ENCODE peak calls at places on chromosomes 6 and 20, in ten cellular contexts. One of them, this sample, is unnamed.

GRCh38 chr20:50083034-50083433 is 29.9 kb downstream of the UBE2V1 start:
- DNase-seq in left ventricle myocardium inferior: no peak
- DNase-seq in brain microvascular endothelial cell: no peak
- DNase-seq in small intestine: no peak
- DNase-seq in GM12864: no peak
- DNase-seq in sigmoid colon: no peak
- DNase-seq in right atrium auricular region: no peak
- DNase-seq in NT2/D1: no peak
- DNase-seq in dorsolateral prefrontal cortex: peak; percentile 31
- DNase-seq in Peyer's patch: no peak
- DNase-seq in this sample: no peak

GRCh38 chr6:701215-701614 is 8.3 kb upstream of the EXOC2 start:
- DNase-seq in left ventricle myocardium inferior: no peak
- DNase-seq in brain microvascular endothelial cell: no peak
- DNase-seq in small intestine: no peak
- DNase-seq in GM12864: no peak
- DNase-seq in sigmoid colon: no peak
- DNase-seq in right atrium auricular region: no peak
- DNase-seq in NT2/D1: no peak
- DNase-seq in dorsolateral prefrontal cortex: no peak
- DNase-seq in Peyer's patch: no peak
- DNase-seq in this sample: no peak

GRCh38 chr20:44788706-44789456 is 21.5 kb downstream of the RIMS4 start:
- DNase-seq in left ventricle myocardium inferior: no peak
- DNase-seq in brain microvascular endothelial cell: no peak
- DNase-seq in small intestine: no peak
- DNase-seq in GM12864: no peak
- DNase-seq in sigmoid colon: no peak
- DNase-seq in right atrium auricular region: no peak
- DNase-seq in NT2/D1: no peak
- DNase-seq in dorsolateral prefrontal cortex: no peak
- DNase-seq in Peyer's patch: no peak
- DNase-seq in this sample: no peak

GRCh38 chr20:50635676-50636600 is 55.4 kb downstream of the RIPOR3 start:
- DNase-seq in left ventricle myocardium inferior: peak; percentile 73
- DNase-seq in brain microvascular endothelial cell: peak; percentile 56
- DNase-seq in small intestine: peak; percentile 53
- DNase-seq in GM12864: no peak
- DNase-seq in sigmoid colon: peak; percentile 84
- DNase-seq in right atrium auricular region: peak; percentile 66
- DNase-seq in NT2/D1: peak; percentile 77
- DNase-seq in dorsolateral prefrontal cortex: no peak
- DNase-seq in Peyer's patch: peak; percentile 39
- DNase-seq in this sample: peak; percentile 68

GRCh38 chr6:27096834-27097511 is 150.5 kb upstream of the PRSS16 start:
- DNase-seq in left ventricle myocardium inferior: no peak
- DNase-seq in brain microvascular endothelial cell: peak; percentile 90
- DNase-seq in small intestine: peak; percentile 73
- DNase-seq in GM12864: peak; percentile 18
- DNase-seq in sigmoid colon: no peak
- DNase-seq in right atrium auricular region: no peak
- DNase-seq in NT2/D1: peak; percentile 20
- DNase-seq in dorsolateral prefrontal cortex: no peak
- DNase-seq in Peyer's patch: no peak
- DNase-seq in this sample: peak; percentile 51

GRCh38 chr6:125154184-125155135 is 887 bp downstream of the TPD52L1 start:
- DNase-seq in left ventricle myocardium inferior: no peak
- DNase-seq in brain microvascular endothelial cell: no peak
- DNase-seq in small intestine: peak; percentile 34
- DNase-seq in GM12864: no peak
- DNase-seq in sigmoid colon: peak; percentile 68
- DNase-seq in right atrium auricular region: no peak
- DNase-seq in NT2/D1: peak; percentile 27
- DNase-seq in dorsolateral prefrontal cortex: peak; percentile 40
- DNase-seq in Peyer's patch: no peak
- DNase-seq in this sample: peak; percentile 77

GRCh38 chr6:149053848-149054558 is 263.5 kb upstream of the TAB2 start:
- DNase-seq in left ventricle myocardium inferior: no peak
- DNase-seq in brain microvascular endothelial cell: no peak
- DNase-seq in small intestine: no peak
- DNase-seq in GM12864: no peak
- DNase-seq in sigmoid colon: no peak
- DNase-seq in right atrium auricular region: no peak
- DNase-seq in NT2/D1: no peak
- DNase-seq in dorsolateral prefrontal cortex: no peak
- DNase-seq in Peyer's patch: no peak
- DNase-seq in this sample: no peak

GRCh38 chr6:138545621-138545980 is 46.3 kb upstream of the NHSL1 start:
- DNase-seq in left ventricle myocardium inferior: peak; percentile 84
- DNase-seq in brain microvascular endothelial cell: peak; percentile 74
- DNase-seq in small intestine: peak; percentile 42
- DNase-seq in GM12864: no peak
- DNase-seq in sigmoid colon: peak; percentile 79
- DNase-seq in right atrium auricular region: peak; percentile 77
- DNase-seq in NT2/D1: peak; percentile 16
- DNase-seq in dorsolateral prefrontal cortex: no peak
- DNase-seq in Peyer's patch: no peak
- DNase-seq in this sample: peak; percentile 72

GRCh38 chr6:11978169-11978987 is 33.7 kb upstream of the HIVEP1 start:
- DNase-seq in left ventricle myocardium inferior: no peak
- DNase-seq in brain microvascular endothelial cell: no peak
- DNase-seq in small intestine: peak; percentile 16
- DNase-seq in GM12864: no peak
- DNase-seq in sigmoid colon: no peak
- DNase-seq in right atrium auricular region: no peak
- DNase-seq in NT2/D1: no peak
- DNase-seq in dorsolateral prefrontal cortex: no peak
- DNase-seq in Peyer's patch: no peak
- DNase-seq in this sample: no peak

GRCh38 chr6:150717419-150717818 is 117.7 kb downstream of the PLEKHG1 start:
- DNase-seq in left ventricle myocardium inferior: no peak
- DNase-seq in brain microvascular endothelial cell: no peak
- DNase-seq in small intestine: peak; percentile 82
- DNase-seq in GM12864: no peak
- DNase-seq in sigmoid colon: no peak
- DNase-seq in right atrium auricular region: no peak
- DNase-seq in NT2/D1: no peak
- DNase-seq in dorsolateral prefrontal cortex: no peak
- DNase-seq in Peyer's patch: no peak
- DNase-seq in this sample: no peak

GRCh38 chr6:17151888-17152287 is 50.0 kb downstream of the STMND1 start:
- DNase-seq in left ventricle myocardium inferior: no peak
- DNase-seq in brain microvascular endothelial cell: no peak
- DNase-seq in small intestine: no peak
- DNase-seq in GM12864: no peak
- DNase-seq in sigmoid colon: no peak
- DNase-seq in right atrium auricular region: no peak
- DNase-seq in NT2/D1: no peak
- DNase-seq in dorsolateral prefrontal cortex: no peak
- DNase-seq in Peyer's patch: no peak
- DNase-seq in this sample: no peak

GRCh38 chr6:169199625-169200335 is 53.9 kb downstream of the THBS2 start:
- DNase-seq in left ventricle myocardium inferior: no peak
- DNase-seq in brain microvascular endothelial cell: no peak
- DNase-seq in small intestine: no peak
- DNase-seq in GM12864: no peak
- DNase-seq in sigmoid colon: no peak
- DNase-seq in right atrium auricular region: no peak
- DNase-seq in NT2/D1: no peak
- DNase-seq in dorsolateral prefrontal cortex: no peak
- DNase-seq in Peyer's patch: no peak
- DNase-seq in this sample: no peak

GRCh38 chr20:1535420-1536175 is 21.9 kb downstream of the SIRPD start:
- DNase-seq in left ventricle myocardium inferior: peak; percentile 14
- DNase-seq in brain microvascular endothelial cell: no peak
- DNase-seq in small intestine: no peak
- DNase-seq in GM12864: peak; percentile 99
- DNase-seq in sigmoid colon: peak; percentile 64
- DNase-seq in right atrium auricular region: no peak
- DNase-seq in NT2/D1: no peak
- DNase-seq in dorsolateral prefrontal cortex: no peak
- DNase-seq in Peyer's patch: peak; percentile 56
- DNase-seq in this sample: no peak

GRCh38 chr6:15985354-15985995 is 143.4 kb upstream of the MYLIP start:
- DNase-seq in left ventricle myocardium inferior: no peak
- DNase-seq in brain microvascular endothelial cell: no peak
- DNase-seq in small intestine: no peak
- DNase-seq in GM12864: no peak
- DNase-seq in sigmoid colon: no peak
- DNase-seq in right atrium auricular region: no peak
- DNase-seq in NT2/D1: no peak
- DNase-seq in dorsolateral prefrontal cortex: no peak
- DNase-seq in Peyer's patch: no peak
- DNase-seq in this sample: no peak

GRCh38 chr6:36686668-36687513 is 8.4 kb downstream of the CDKN1A start:
- DNase-seq in left ventricle myocardium inferior: no peak
- DNase-seq in brain microvascular endothelial cell: no peak
- DNase-seq in small intestine: no peak
- DNase-seq in GM12864: no peak
- DNase-seq in sigmoid colon: no peak
- DNase-seq in right atrium auricular region: no peak
- DNase-seq in NT2/D1: no peak
- DNase-seq in dorsolateral prefrontal cortex: peak; percentile 2
- DNase-seq in Peyer's patch: no peak
- DNase-seq in this sample: peak; percentile 43

GRCh38 chr20:18372296-18372695 is 84.0 kb downstream of the ZNF133 start:
- DNase-seq in left ventricle myocardium inferior: no peak
- DNase-seq in brain microvascular endothelial cell: no peak
- DNase-seq in small intestine: no peak
- DNase-seq in GM12864: no peak
- DNase-seq in sigmoid colon: no peak
- DNase-seq in right atrium auricular region: no peak
- DNase-seq in NT2/D1: no peak
- DNase-seq in dorsolateral prefrontal cortex: no peak
- DNase-seq in Peyer's patch: no peak
- DNase-seq in this sample: no peak

DNA sequence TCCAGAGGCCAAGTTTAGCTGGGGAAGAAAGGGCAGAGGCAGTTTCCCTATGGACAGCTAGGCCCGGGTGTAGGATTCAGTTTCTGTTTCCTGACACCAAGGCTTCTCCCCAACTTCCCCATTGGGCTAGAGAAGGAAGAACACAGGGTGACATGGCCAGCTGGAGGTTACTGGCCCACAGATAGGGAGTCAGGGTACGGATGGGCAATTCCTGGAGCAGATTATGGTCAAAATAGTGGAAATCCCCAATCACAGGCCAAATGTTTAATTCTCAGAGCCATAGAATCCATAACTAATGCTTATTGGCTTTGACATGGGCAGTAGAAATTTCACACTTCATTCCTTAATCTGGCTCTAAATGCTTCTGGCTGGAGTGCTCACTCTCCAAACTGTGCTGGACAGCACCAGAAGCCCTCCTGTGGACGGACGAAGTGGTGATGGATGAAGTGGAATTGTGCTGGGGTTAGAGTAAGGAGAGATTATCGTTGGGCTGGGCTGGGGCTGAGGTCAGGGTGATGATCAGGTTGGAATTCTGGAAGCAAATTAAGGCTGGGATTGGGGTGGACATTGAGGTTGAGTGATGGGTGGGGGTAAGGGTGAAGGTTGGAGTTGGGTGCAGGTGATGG is 869 bp downstream of the SIGLEC1 start:
- DNase-seq in left ventricle myocardium inferior: no peak
- DNase-seq in brain microvascular endothelial cell: no peak
- DNase-seq in small intestine: no peak
- DNase-seq in GM12864: no peak
- DNase-seq in sigmoid colon: no peak
- DNase-seq in right atrium auricular region: no peak
- DNase-seq in NT2/D1: no peak
- DNase-seq in dorsolateral prefrontal cortex: no peak
- DNase-seq in Peyer's patch: no peak
- DNase-seq in this sample: no peak
- H3K4me3 ChIP-seq in left ventricle myocardium inferior: peak overlapping the region; percentile 37
- H3K4me3 ChIP-seq in brain microvascular endothelial cell: no peak overlapping the region
- H3K4me3 ChIP-seq in small intestine: no peak overlapping the region
- H3K4me3 ChIP-seq in GM12864: no peak overlapping the region
- H3K4me3 ChIP-seq in sigmoid colon: no peak overlapping the region
- H3K4me3 ChIP-seq in right atrium auricular region: no peak overlapping the region
- H3K4me3 ChIP-seq in NT2/D1: no peak overlapping the region
- H3K4me3 ChIP-seq in dorsolateral prefrontal cortex: peak overlapping the region; percentile 2
- H3K4me3 ChIP-seq in Peyer's patch: no peak overlapping the region
- H3K4me3 ChIP-seq in this sample: peak overlapping the region; percentile 19

DNA sequence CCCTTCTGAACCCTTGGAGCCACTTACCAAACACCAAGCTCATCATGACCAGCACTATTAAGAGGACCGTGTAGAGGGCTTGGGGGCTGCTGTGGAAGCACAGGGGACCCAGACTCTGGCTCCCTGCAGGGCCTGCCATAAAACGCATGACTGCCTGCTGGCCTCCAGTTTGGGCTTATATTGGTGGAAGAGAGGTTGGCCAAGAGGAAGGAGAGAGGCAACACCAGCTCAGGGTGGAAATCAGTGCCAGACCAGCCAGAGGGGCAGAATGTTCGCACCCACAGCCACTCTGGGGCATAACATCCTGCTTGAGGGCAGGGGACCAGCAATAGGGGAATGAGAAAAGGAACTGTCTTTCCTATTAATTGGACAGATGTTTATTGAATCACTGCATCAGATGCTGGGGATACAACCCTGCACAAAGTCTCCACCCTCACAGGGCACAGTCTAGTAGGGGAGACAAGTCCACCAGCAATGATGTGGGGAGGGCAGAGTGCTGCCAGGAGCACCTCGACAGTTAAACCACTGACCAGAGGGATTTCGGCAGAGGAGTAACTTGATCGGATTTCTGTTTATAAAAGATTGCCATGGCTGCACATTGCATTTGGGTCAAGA is 534 bp downstream of the LY6G5C start:
- DNase-seq in left ventricle myocardium inferior: no peak
- DNase-seq in brain microvascular endothelial cell: no peak
- DNase-seq in small intestine: no peak
- DNase-seq in GM12864: no peak
- DNase-seq in sigmoid colon: no peak
- DNase-seq in right atrium auricular region: no peak
- DNase-seq in NT2/D1: no peak
- DNase-seq in dorsolateral prefrontal cortex: no peak
- DNase-seq in Peyer's patch: no peak
- DNase-seq in this sample: no peak
- H3K4me3 ChIP-seq in left ventricle myocardium inferior: peak overlapping the region; percentile 74
- H3K4me3 ChIP-seq in brain microvascular endothelial cell: peak overlapping the region; percentile 5
- H3K4me3 ChIP-seq in small intestine: no peak overlapping the region
- H3K4me3 ChIP-seq in GM12864: no peak overlapping the region
- H3K4me3 ChIP-seq in sigmoid colon: no peak overlapping the region
- H3K4me3 ChIP-seq in right atrium auricular region: no peak overlapping the region
- H3K4me3 ChIP-seq in NT2/D1: peak overlapping the region; percentile 45
- H3K4me3 ChIP-seq in dorsolateral prefrontal cortex: peak overlapping the region; percentile 59
- H3K4me3 ChIP-seq in Peyer's patch: peak overlapping the region; percentile 58
- H3K4me3 ChIP-seq in this sample: peak overlapping the region; percentile 70

GRCh38 chr6:6436366-6436765 is 115.9 kb upstream of the F13A1 start:
- DNase-seq in left ventricle myocardium inferior: no peak
- DNase-seq in brain microvascular endothelial cell: no peak
- DNase-seq in small intestine: no peak
- DNase-seq in GM12864: no peak
- DNase-seq in sigmoid colon: no peak
- DNase-seq in right atrium auricular region: no peak
- DNase-seq in NT2/D1: no peak
- DNase-seq in dorsolateral prefrontal cortex: no peak
- DNase-seq in Peyer's patch: no peak
- DNase-seq in this sample: no peak
- H3K4me3 ChIP-seq in left ventricle myocardium inferior: no peak overlapping the region
- H3K4me3 ChIP-seq in brain microvascular endothelial cell: no peak overlapping the region
- H3K4me3 ChIP-seq in small intestine: no peak overlapping the region
- H3K4me3 ChIP-seq in GM12864: no peak overlapping the region
- H3K4me3 ChIP-seq in sigmoid colon: no peak overlapping the region
- H3K4me3 ChIP-seq in right atrium auricular region: no peak overlapping the region
- H3K4me3 ChIP-seq in NT2/D1: no peak overlapping the region
- H3K4me3 ChIP-seq in dorsolateral prefrontal cortex: no peak overlapping the region
- H3K4me3 ChIP-seq in Peyer's patch: no peak overlapping the region
- H3K4me3 ChIP-seq in this sample: no peak overlapping the region

GRCh38 chr6:3022765-3023662 is 23.3 kb downstream of the NQO2 start:
- DNase-seq in left ventricle myocardium inferior: no peak
- DNase-seq in brain microvascular endothelial cell: peak; percentile 2
- DNase-seq in small intestine: peak; percentile 19
- DNase-seq in GM12864: no peak
- DNase-seq in sigmoid colon: no peak
- DNase-seq in right atrium auricular region: no peak
- DNase-seq in NT2/D1: no peak
- DNase-seq in dorsolateral prefrontal cortex: no peak
- DNase-seq in Peyer's patch: peak; percentile 54
- DNase-seq in this sample: peak; percentile 35
- H3K4me3 ChIP-seq in left ventricle myocardium inferior: peak overlapping the region; percentile 73
- H3K4me3 ChIP-seq in brain microvascular endothelial cell: peak overlapping the region; percentile 43
- H3K4me3 ChIP-seq in small intestine: peak overlapping the region; percentile 8
- H3K4me3 ChIP-seq in GM12864: peak overlapping the region; percentile 41
- H3K4me3 ChIP-seq in sigmoid colon: peak overlapping the region; percentile 43
- H3K4me3 ChIP-seq in right atrium auricular region: peak overlapping the region; percentile 37
- H3K4me3 ChIP-seq in NT2/D1: no peak overlapping the region
- H3K4me3 ChIP-seq in dorsolateral prefrontal cortex: peak overlapping the region; percentile 33
- H3K4me3 ChIP-seq in Peyer's patch: peak overlapping the region; percentile 47
- H3K4me3 ChIP-seq in this sample: peak overlapping the region; percentile 72